ENCODE peak calls at places on chromosomes 7 and 10, in ten cellular contexts. M, D, C, O, A, E, I, W, P and H are unnamed samples.

GRCh38 chr10:74234569-74234968 is 83.5 kb downstream of the ADK start:
- DNase-seq in M (no peak), A (no peak), P (no peak), D (no peak), W (no peak), O (no peak), E (no peak), C (no peak), I (no peak), H (no peak)

GRCh38 chr7:25149844-25150243 is 24.8 kb upstream of the CYCS start:
- DNase-seq in A (no peak), M (no peak), E (no peak), P (no peak), O (no peak), D (no peak), C (no peak), I (no peak), W (no peak), H (no peak)

GRCh38 chr7:134450296-134451000 is 8.5 kb downstream of the AKR1B1 start:
- DNase-seq in W (no peak), O (no peak), P (no peak), C (no peak), I (no peak), D (no peak), E (no peak), M (no peak), A (no peak), H (no peak)

GRCh38 chr10:93827035-93827804 is 66.6 kb upstream of the SLC35G1 start:
- DNase-seq in O (no peak), M (no peak), W (no peak), E (no peak), A (no peak), C (no peak), I (no peak), P (no peak), D (no peak), H (no peak)

GRCh38 chr7:22443370-22444180 is 56.4 kb downstream of the STEAP1B start:
- DNase-seq in O (no peak), D (no peak), E (no peak), M (no peak), W (no peak), C (no peak), P (no peak), A (no peak), I (no peak), H (no peak)

GRCh38 chr7:148515237-148515636 is 75.3 kb upstream of the C7orf33 start:
- DNase-seq in A (no peak), O (no peak), P (no peak), M (no peak), W (no peak), D (no peak), E (no peak), C (no peak), I (no peak), H (no peak)

GRCh38 chr7:47747160-47747559 is 165.2 kb upstream of the TNS3 start:
- DNase-seq in E (no peak), D (no peak), A (no peak), M (no peak), P (no peak), W (no peak), I (no peak), O (no peak), C (no peak), H (peak; percentile 27)

GRCh38 chr10:132290631-132291030 is 17.1 kb downstream of the STK32C start:
- DNase-seq in O (no peak), D (no peak), A (no peak), E (no peak), W (no peak), M (no peak), C (no peak), I (no peak), P (no peak), H (no peak)

GRCh38 chr7:135770139-135770710 is 21.6 kb upstream of the FAM180A start:
- DNase-seq in I (no peak), W (no peak), P (no peak), E (no peak), M (no peak), D (peak; percentile 44), O (no peak), C (no peak), A (no peak), H (no peak)

GRCh38 chr10:5566606-5567005 is 41.8 kb downstream of the CALML3 start:
- DNase-seq in M (no peak), A (no peak), D (no peak), W (no peak), P (no peak), E (no peak), C (no peak), O (peak; percentile 61), I (no peak), H (no peak)

GRCh38 chr7:70082026-70082655 is 483.9 kb downstream of the AUTS2 start:
- DNase-seq in E (no peak), P (no peak), D (no peak), W (no peak), A (no peak), O (no peak), I (no peak), C (no peak), M (no peak), H (no peak)

GRCh38 chr10:129841071-129841470 is 123.0 kb downstream of the EBF3 start:
- DNase-seq in A (no peak), D (no peak), E (no peak), C (no peak), M (no peak), P (no peak), O (no peak), W (no peak), I (no peak), H (no peak)

GRCh38 chr10:92640110-92640509 is 47.2 kb downstream of the KIF11 start:
- DNase-seq in P (no peak), C (no peak), A (no peak), E (no peak), M (no peak), W (no peak), D (peak; percentile 86), O (no peak), I (no peak), H (no peak)

GRCh38 chr10:1251769-1252168 is 195.6 kb downstream of the WDR37 start:
- DNase-seq in M (no peak), D (no peak), A (no peak), C (no peak), O (no peak), I (no peak), W (no peak), P (no peak), E (no peak), H (no peak)

GRCh38 chr7:139660317-139661042 is 117.3 kb downstream of the HIPK2 start:
- DNase-seq in D (no peak), A (no peak), W (no peak), P (peak; percentile 62), C (no peak), I (no peak), M (no peak), E (no peak), O (no peak), H (no peak)

GRCh38 chr7:158966780-158967390 is 110.5 kb downstream of the DYNC2I1 start:
- DNase-seq in A (no peak), D (no peak), I (no peak), P (no peak), W (no peak), E (no peak), M (no peak), C (no peak), O (no peak), H (no peak)

GRCh38 chr7:44633254-44634186 is 27.1 kb downstream of the OGDH start:
- DNase-seq in P (peak; percentile 85), E (no peak), A (peak; percentile 70), O (peak; percentile 73), D (peak; percentile 98), I (peak; percentile 9), C (peak; percentile 32), W (peak; percentile 61), M (peak; percentile 30), H (no peak)

GRCh38 chr10:3747984-3748383 is 37.0 kb downstream of the KLF6 start:
- DNase-seq in W (no peak), I (no peak), M (no peak), A (no peak), D (peak; percentile 93), C (no peak), E (no peak), P (peak; percentile 47), O (no peak), H (peak; percentile 32)

GRCh38 chr7:98254951-98255610 is 3.0 kb upstream of the TECPR1 start:
- DNase-seq in E (no peak), D (no peak), P (no peak), I (no peak), A (no peak), W (no peak), C (no peak), M (no peak), O (no peak), H (no peak)

GRCh38 chr10:62687230-62687748 is 117.2 kb upstream of the ADO start:
- DNase-seq in I (no peak), A (no peak), M (no peak), W (no peak), E (no peak), C (no peak), P (no peak), D (peak; percentile 18), O (no peak), H (no peak)

GRCh38 chr10:131729361-131729760 is 171.4 kb upstream of the PPP2R2D start:
- DNase-seq in M (no peak), I (no peak), A (no peak), P (peak; percentile 4), E (no peak), O (peak; percentile 3), D (no peak), W (no peak), C (no peak), H (no peak)

GRCh38 chr10:101560293-101561067 is 27.6 kb downstream of the POLL start:
- DNase-seq in O (no peak), I (no peak), W (no peak), A (no peak), M (no peak), P (peak; percentile 22), D (no peak), C (no peak), E (no peak), H (peak; percentile 75)